ENCODE peak calls at places on chromosomes 3 and 15, in seven cellular contexts. H is CD4-positive, CD25-positive, alpha-beta regulatory T cell; O is GM12878; R is psoas muscle; U is heart left ventricle; L is gastrocnemius medialis; S is DND-41. C is an unnamed sample.

GRCh38 chr15:78679089-78679511 is 38.1 kb upstream of the CHRNB4 start:
- ATAC-seq in H (no peak), O (no peak), R (no peak), U (no peak), L (no peak), S (no peak), C (no peak)

GRCh38 chr15:88719654-88720053 is 80.8 kb downstream of the ISG20 start:
- ATAC-seq in H (no peak), O (no peak), R (no peak), U (no peak), L (no peak), S (no peak), C (no peak)

GRCh38 chr3:385151-385550 is 188.6 kb downstream of the CHL1 start:
- ATAC-seq in H (no peak), O (peak; percentile 34), R (no peak), U (no peak), L (no peak), S (no peak), C (no peak)

GRCh38 chr3:194057570-194058188 is 78.3 kb upstream of the HES1 start:
- ATAC-seq in H (peak; percentile 4), O (peak; percentile 22), R (no peak), U (no peak), L (peak; percentile 1), S (no peak), C (no peak)

GRCh38 chr15:67085818-67086649 is 20.6 kb downstream of the SMAD3 start:
- ATAC-seq in H (peak; percentile 2), O (peak; percentile 66), R (peak; percentile 21), U (peak; percentile 21), L (no peak), S (no peak), C (peak; percentile 50)

GRCh38 chr3:184578218-184578617 is 16.6 kb downstream of the EPHB3 start:
- ATAC-seq in H (no peak), O (peak; percentile 56), R (no peak), U (no peak), L (no peak), S (no peak), C (no peak)

GRCh38 chr3:151638555-151638954 is 95.2 kb upstream of the AADACL2 start:
- ATAC-seq in H (no peak), O (no peak), R (no peak), U (no peak), L (no peak), S (no peak), C (no peak)

GRCh38 chr15:62886431-62887071 is 156.0 kb upstream of the TPM1 start:
- ATAC-seq in H (no peak), O (no peak), R (no peak), U (peak; percentile 69), L (peak; percentile 35), S (no peak), C (no peak)

GRCh38 chr3:154214320-154214719 is 93.1 kb downstream of the ARHGEF26 start:
- ATAC-seq in H (no peak), O (no peak), R (no peak), U (no peak), L (no peak), S (no peak), C (no peak)

GRCh38 chr15:39579487-39580116 is 1.3 kb upstream of the THBS1 start:
- ATAC-seq in H (no peak), O (peak; percentile 59), R (peak; percentile 79), U (peak; percentile 67), L (peak; percentile 85), S (no peak), C (peak; percentile 55)

GRCh38 chr3:72135636-72136035 is 350.7 kb upstream of the PROK2 start:
- ATAC-seq in H (no peak), O (no peak), R (no peak), U (no peak), L (no peak), S (no peak), C (no peak)

GRCh38 chr3:72137865-72138861 is 353.2 kb upstream of the PROK2 start:
- ATAC-seq in H (no peak), O (peak; percentile 61), R (no peak), U (peak; percentile 92), L (no peak), S (no peak), C (no peak)

GRCh38 chr3:72133329-72134011 is 348.5 kb upstream of the PROK2 start:
- ATAC-seq in H (no peak), O (no peak), R (no peak), U (no peak), L (no peak), S (no peak), C (no peak)

GRCh38 chr3:72131899-72132298 is 347.0 kb upstream of the PROK2 start:
- ATAC-seq in H (no peak), O (no peak), R (no peak), U (no peak), L (no peak), S (no peak), C (no peak)

DNA sequence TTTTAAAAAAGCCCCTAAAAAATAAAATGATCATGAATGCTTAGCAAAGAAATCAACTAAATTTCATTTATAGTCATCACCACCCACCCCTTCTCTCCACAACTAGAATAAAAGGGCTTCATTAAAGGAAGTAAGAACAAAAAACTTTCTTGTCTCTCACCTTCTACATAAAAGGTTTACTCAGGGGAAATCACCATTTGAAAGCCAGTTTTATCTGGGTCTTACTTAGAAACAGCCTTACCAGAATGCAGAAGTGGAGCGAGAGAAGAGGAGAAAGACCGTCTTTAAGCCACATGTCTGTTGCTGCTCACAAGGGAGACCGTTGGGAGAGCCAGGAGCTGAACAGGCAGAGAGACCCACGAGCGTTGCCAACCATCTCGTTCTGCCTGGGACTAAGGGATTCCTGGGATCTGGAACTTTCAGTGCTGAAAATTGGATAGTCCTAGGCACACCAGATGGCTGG is 350.1 kb upstream of the PROK2 start:
- ATAC-seq in H (peak; percentile 48), O (peak; percentile 84), R (no peak), U (no peak), L (no peak), S (no peak), C (no peak)
- H3K27me3 ChIP-seq in H (no peaks in the 10 kb centered on the region), O (no peaks in the 10 kb centered on the region), R (peaks cover 2% of the 10 kb centered on the region), U (no peaks in the 10 kb centered on the region), L (no peaks in the 10 kb centered on the region), S (no peaks in the 10 kb centered on the region), C (no peaks in the 10 kb centered on the region)

DNA sequence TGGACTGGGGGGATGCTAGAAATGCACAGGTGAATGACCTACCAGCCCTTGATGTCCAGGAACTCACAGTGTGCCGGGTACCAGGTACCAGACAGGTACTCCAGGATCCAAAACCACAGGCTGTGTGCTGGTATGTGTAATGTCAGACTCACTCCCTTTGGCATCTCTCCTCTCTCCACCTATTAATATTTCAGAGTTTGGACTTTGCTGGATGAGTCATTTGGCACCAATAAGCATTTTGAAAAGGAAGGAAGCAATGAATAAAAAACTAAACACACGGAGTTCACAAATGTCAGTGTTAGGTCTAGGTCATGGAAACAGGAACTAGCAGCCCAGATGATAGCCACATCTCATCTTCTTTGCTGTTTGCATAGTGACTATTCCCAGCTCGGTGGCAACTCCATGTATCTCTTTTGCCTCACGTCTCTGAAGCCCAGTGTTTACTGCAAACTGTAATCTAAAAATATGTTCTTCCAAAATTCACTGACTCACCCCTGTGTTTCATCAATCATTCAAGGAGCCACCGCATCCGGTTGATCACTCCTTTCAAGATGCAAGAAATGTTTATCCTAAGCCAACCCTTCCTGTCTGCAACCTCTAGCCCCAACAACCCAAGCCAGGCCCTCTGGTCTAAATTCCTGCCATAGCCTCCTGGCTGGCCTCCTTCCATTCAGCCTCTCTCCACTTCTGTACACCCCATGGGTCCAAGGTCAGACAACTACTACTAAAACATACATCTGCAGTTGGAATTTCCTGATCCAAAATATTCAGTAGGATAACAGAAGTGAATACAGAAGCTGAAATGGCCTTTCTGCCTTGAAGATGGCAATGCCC is 8.4 kb downstream of the ITGB5 start:
- ATAC-seq in H (no peak), O (peak; percentile 59), R (peak; percentile 87), U (peak; percentile 84), L (peak; percentile 81), S (no peak), C (peak; percentile 89)
- H3K4me1 ChIP-seq in H (no peaks in the 10 kb centered on the region), O (no peaks in the 10 kb centered on the region), R (peaks cover 29% of the 10 kb centered on the region), U (peaks cover 73% of the 10 kb centered on the region), L (peaks cover 21% of the 10 kb centered on the region), S (no peaks in the 10 kb centered on the region), C (peaks cover 20% of the 10 kb centered on the region)

DNA sequence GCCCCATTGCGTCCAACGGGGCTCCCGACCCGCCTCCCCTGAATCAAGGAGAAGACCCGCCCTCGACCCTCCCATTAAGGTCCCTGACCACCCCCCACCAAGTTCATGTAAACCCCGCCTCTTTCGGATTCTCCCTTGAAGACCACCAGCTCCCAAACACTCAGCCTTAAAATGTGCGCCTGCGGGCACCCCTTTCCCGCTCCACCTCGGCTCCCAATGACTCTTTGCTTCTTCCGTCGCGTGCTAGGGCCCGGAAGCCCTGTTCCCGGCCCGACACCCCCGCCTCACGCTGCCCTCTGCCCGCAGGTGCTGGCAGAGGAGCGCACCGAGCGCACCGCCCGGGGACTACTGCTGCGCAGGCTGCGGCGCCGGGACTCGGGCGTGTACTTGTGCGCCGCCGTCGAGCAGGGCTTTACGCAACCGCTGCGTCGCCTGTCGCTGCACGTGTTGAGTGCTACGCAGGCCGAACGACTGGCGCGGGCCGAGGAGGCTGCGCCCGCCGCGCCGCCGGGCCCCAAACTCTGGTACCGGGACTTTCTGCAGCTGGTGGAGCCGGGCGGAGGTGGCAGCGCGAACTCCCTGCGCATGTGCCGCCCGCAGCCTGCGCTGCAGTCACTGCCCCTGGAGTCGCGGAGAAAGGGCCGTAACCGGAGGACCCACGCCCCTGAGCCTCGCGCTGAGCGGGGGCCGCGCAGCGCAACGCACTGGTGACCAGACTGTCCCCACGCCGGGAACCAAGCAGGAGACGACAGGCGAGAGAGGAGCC is 2.7 kb upstream of the LSMEM2 start:
- ATAC-seq in H (no peak), O (no peak), R (no peak), U (no peak), L (no peak), S (no peak), C (no peak)
- H3K27me3 ChIP-seq in H (peaks cover 8% of the 10 kb centered on the region), O (peaks cover 7% of the 10 kb centered on the region), R (peaks cover 1% of the 10 kb centered on the region), U (peaks cover 25% of the 10 kb centered on the region), L (no peaks in the 10 kb centered on the region), S (peaks cover 24% of the 10 kb centered on the region), C (peaks cover 33% of the 10 kb centered on the region)

DNA sequence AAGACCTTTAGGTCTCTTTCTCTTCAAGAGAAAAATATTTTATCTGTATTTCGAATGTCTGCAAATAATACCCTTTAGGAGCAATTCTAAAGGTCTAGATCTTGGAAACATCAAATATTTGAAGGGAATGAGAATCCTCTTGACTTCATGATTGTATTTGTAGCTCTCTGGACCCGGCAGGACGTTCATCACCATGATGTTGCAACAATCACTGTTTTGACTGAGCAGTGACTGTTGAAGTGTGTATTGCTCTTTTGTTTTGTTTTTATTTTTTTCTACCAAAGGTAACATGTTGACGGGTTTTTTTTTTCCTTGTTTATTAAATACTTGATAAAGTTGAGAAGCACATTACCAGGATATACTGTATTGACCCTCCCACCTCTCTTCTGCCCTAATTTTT is 55.3 kb upstream of the CCR4 start:
- ATAC-seq in H (no peak), O (no peak), R (no peak), U (no peak), L (no peak), S (no peak), C (no peak)
- H3K4me1 ChIP-seq in H (no peaks in the 10 kb centered on the region), O (no peaks in the 10 kb centered on the region), R (no peaks in the 10 kb centered on the region), U (no peaks in the 10 kb centered on the region), L (no peaks in the 10 kb centered on the region), S (no peaks in the 10 kb centered on the region), C (no peaks in the 10 kb centered on the region)

C was measured in gastroesophageal sphincter.